ENCODE peak calls at places on chromosomes 5 and 9, in nine cellular contexts. U is Right ventricle myocardium superior; L is non-pigmented ciliary epithelial cell; I is activated CD4-positive, alpha-beta T cell treated with anti-CD3 and anti-CD28 coated beads for 36 hours; G is astrocyte of the spinal cord; N is caudate nucleus; V is CD8-positive, alpha-beta T cell; S is mammary epithelial cell; A is C1 segment of cervical spinal cord. R is an unnamed sample.

GRCh38 chr9:7388755-7389154 is 410.8 kb downstream of the DMAC1 start:
- DNase-seq in V (no peak), G (no peak), N (no peak), U (no peak), S (no peak), A (no peak), L (no peak), I (no peak), R (no peak)

GRCh38 chr5:141992349-141992963 is 20.4 kb downstream of the GNPDA1 start:
- DNase-seq in I (peak), L (no peak), A (no peak), U (peak), S (peak), N (peak), G (peak), V (peak), R (peak)

GRCh38 chr9:91043041-91043740 is 241.6 kb downstream of the SYK start:
- DNase-seq in G (no peak), I (no peak), N (no peak), U (no peak), L (no peak), V (no peak), S (no peak), A (no peak), R (no peak)

GRCh38 chr5:998276-998974 is 10.2 kb upstream of the NKD2 start:
- DNase-seq in S (no peak), G (no peak), L (no peak), N (no peak), V (no peak), I (no peak), A (no peak), U (peak), R (no peak)

GRCh38 chr9:7828344-7828743 is 28.8 kb upstream of the DMAC1 start:
- DNase-seq in A (no peak), I (no peak), S (no peak), L (no peak), V (no peak), G (no peak), U (no peak), N (no peak), R (no peak)

GRCh38 chr5:89313804-89314588 is 431.0 kb upstream of the MEF2C start:
- DNase-seq in L (peak), A (no peak), N (no peak), G (peak), V (no peak), S (peak), U (no peak), I (peak), R (no peak)

GRCh38 chr9:76223749-76224340 is 170.4 kb downstream of the RFK start:
- DNase-seq in G (no peak), A (no peak), I (no peak), U (no peak), S (peak), L (no peak), V (no peak), N (no peak), R (no peak)

GRCh38 chr5:128693779-128694178 is 155.7 kb upstream of the FBN2 start:
- DNase-seq in S (no peak), U (no peak), A (no peak), V (no peak), G (no peak), I (no peak), N (no peak), L (no peak), R (no peak)

GRCh38 chr5:58382131-58382534 is 77.8 kb downstream of the PLK2 start:
- DNase-seq in N (no peak), S (no peak), V (no peak), L (no peak), I (no peak), G (no peak), U (no peak), A (no peak), R (peak)

GRCh38 chr9:36717276-36717675 is 144.6 kb downstream of the MELK start:
- DNase-seq in L (no peak), V (no peak), N (no peak), S (no peak), G (no peak), U (no peak), I (no peak), A (no peak), R (no peak)

GRCh38 chr9:137311971-137312851 is 10.1 kb upstream of the NRARP start:
- DNase-seq in L (no peak), A (no peak), I (no peak), G (no peak), N (no peak), V (no peak), S (peak), U (peak), R (peak)

GRCh38 chr5:107913511-107913910 is 242.8 kb upstream of the EFNA5 start:
- DNase-seq in I (no peak), U (no peak), V (no peak), G (no peak), A (no peak), S (no peak), L (no peak), N (no peak), R (no peak)

GRCh38 chr9:93461810-93462209 is 8.4 kb upstream of the FAM120AOS start:
- DNase-seq in S (no peak), L (no peak), A (no peak), U (no peak), G (no peak), V (no peak), N (no peak), I (no peak), R (no peak)

GRCh38 chr9:136133191-136133958 is 14.7 kb upstream of the TMEM250 start:
- DNase-seq in U (no peak), V (no peak), A (no peak), N (no peak), S (no peak), L (no peak), I (peak), G (no peak), R (peak)

GRCh38 chr5:32814620-32815019 is 103.5 kb downstream of the NPR3 start:
- DNase-seq in A (no peak), L (no peak), G (peak), U (no peak), S (peak), V (no peak), N (no peak), I (no peak), R (no peak)

GRCh38 chr9:18195223-18195622 is 278.7 kb upstream of the ADAMTSL1 start:
- DNase-seq in L (no peak), N (no peak), S (no peak), V (no peak), A (no peak), G (no peak), I (no peak), U (no peak), R (no peak)